ENCODE peak calls at places on chromosome 15, in six cellular contexts. One of them, this sample, is unnamed.

GRCh38 chr15:64010719-64011118 is 35.6 kb downstream of the DAPK2 start:
- DNase-seq in keratinocyte: peak; percentile 79
- DNase-seq in activated T-helper 1 cell treated with Interleukin-2 at 50 U/mL for 16 hours: peak; percentile 75
- DNase-seq in stimulated activated CD8-positive, alpha-beta memory T cell treated with anti-CD3 and anti-CD28 coated beads, Interleukin-4, amount 100 ng/mL, for 1 hour: peak; percentile 72
- DNase-seq in IMR-90: peak; percentile 62
- DNase-seq in amniotic stem cell: no peak
- DNase-seq in this sample: no peak

GRCh38 chr15:41511331-41512077 is 2.1 kb downstream of the LTK start:
- DNase-seq in stimulated activated CD8-positive, alpha-beta memory T cell treated with anti-CD3 and anti-CD28 coated beads, Interleukin-4, amount 100 ng/mL, for 1 hour: no peak
- DNase-seq in activated T-helper 1 cell treated with Interleukin-2 at 50 U/mL for 16 hours: no peak
- DNase-seq in keratinocyte: no peak
- DNase-seq in amniotic stem cell: no peak
- DNase-seq in IMR-90: no peak
- DNase-seq in this sample: no peak

GRCh38 chr15:70345251-70346019 is 247.7 kb upstream of the TLE3 start:
- DNase-seq in keratinocyte: no peak
- DNase-seq in stimulated activated CD8-positive, alpha-beta memory T cell treated with anti-CD3 and anti-CD28 coated beads, Interleukin-4, amount 100 ng/mL, for 1 hour: no peak
- DNase-seq in activated T-helper 1 cell treated with Interleukin-2 at 50 U/mL for 16 hours: no peak
- DNase-seq in IMR-90: no peak
- DNase-seq in amniotic stem cell: no peak
- DNase-seq in this sample: no peak

GRCh38 chr15:91496754-91497691 is 356.5 kb upstream of the SLCO3A1 start:
- DNase-seq in stimulated activated CD8-positive, alpha-beta memory T cell treated with anti-CD3 and anti-CD28 coated beads, Interleukin-4, amount 100 ng/mL, for 1 hour: no peak
- DNase-seq in activated T-helper 1 cell treated with Interleukin-2 at 50 U/mL for 16 hours: no peak
- DNase-seq in amniotic stem cell: no peak
- DNase-seq in keratinocyte: no peak
- DNase-seq in IMR-90: no peak
- DNase-seq in this sample: no peak

GRCh38 chr15:62469874-62470688 is 305.0 kb upstream of the C2CD4B start:
- DNase-seq in keratinocyte: no peak
- DNase-seq in IMR-90: peak; percentile 90
- DNase-seq in stimulated activated CD8-positive, alpha-beta memory T cell treated with anti-CD3 and anti-CD28 coated beads, Interleukin-4, amount 100 ng/mL, for 1 hour: no peak
- DNase-seq in activated T-helper 1 cell treated with Interleukin-2 at 50 U/mL for 16 hours: no peak
- DNase-seq in amniotic stem cell: peak; percentile 62
- DNase-seq in this sample: no peak

GRCh38 chr15:92130906-92131305 is 262.8 kb upstream of the ST8SIA2 start:
- DNase-seq in IMR-90: no peak
- DNase-seq in keratinocyte: no peak
- DNase-seq in stimulated activated CD8-positive, alpha-beta memory T cell treated with anti-CD3 and anti-CD28 coated beads, Interleukin-4, amount 100 ng/mL, for 1 hour: no peak
- DNase-seq in activated T-helper 1 cell treated with Interleukin-2 at 50 U/mL for 16 hours: no peak
- DNase-seq in amniotic stem cell: no peak
- DNase-seq in this sample: no peak

GRCh38 chr15:41894791-41895463 is 1.1 kb upstream of the SPTBN5 start:
- DNase-seq in IMR-90: peak; percentile 78
- DNase-seq in activated T-helper 1 cell treated with Interleukin-2 at 50 U/mL for 16 hours: peak; percentile 85
- DNase-seq in stimulated activated CD8-positive, alpha-beta memory T cell treated with anti-CD3 and anti-CD28 coated beads, Interleukin-4, amount 100 ng/mL, for 1 hour: peak; percentile 78
- DNase-seq in amniotic stem cell: no peak
- DNase-seq in keratinocyte: peak; percentile 57
- DNase-seq in this sample: no peak

GRCh38 chr15:84684092-84684491 is 26.1 kb upstream of the NMB start:
- DNase-seq in IMR-90: peak; percentile 53
- DNase-seq in keratinocyte: no peak
- DNase-seq in stimulated activated CD8-positive, alpha-beta memory T cell treated with anti-CD3 and anti-CD28 coated beads, Interleukin-4, amount 100 ng/mL, for 1 hour: no peak
- DNase-seq in amniotic stem cell: no peak
- DNase-seq in activated T-helper 1 cell treated with Interleukin-2 at 50 U/mL for 16 hours: no peak
- DNase-seq in this sample: no peak

GRCh38 chr15:60973637-60974415 is 255.3 kb downstream of the RORA start:
- DNase-seq in IMR-90: peak; percentile 87
- DNase-seq in amniotic stem cell: no peak
- DNase-seq in activated T-helper 1 cell treated with Interleukin-2 at 50 U/mL for 16 hours: no peak
- DNase-seq in keratinocyte: no peak
- DNase-seq in stimulated activated CD8-positive, alpha-beta memory T cell treated with anti-CD3 and anti-CD28 coated beads, Interleukin-4, amount 100 ng/mL, for 1 hour: no peak
- DNase-seq in this sample: no peak

GRCh38 chr15:75193272-75193671 is 8.4 kb upstream of the C15orf39 start:
- DNase-seq in stimulated activated CD8-positive, alpha-beta memory T cell treated with anti-CD3 and anti-CD28 coated beads, Interleukin-4, amount 100 ng/mL, for 1 hour: no peak
- DNase-seq in IMR-90: no peak
- DNase-seq in keratinocyte: no peak
- DNase-seq in activated T-helper 1 cell treated with Interleukin-2 at 50 U/mL for 16 hours: no peak
- DNase-seq in amniotic stem cell: no peak
- DNase-seq in this sample: no peak

GRCh38 chr15:87604857-87605446 is 651.6 kb downstream of the NTRK3 start:
- DNase-seq in activated T-helper 1 cell treated with Interleukin-2 at 50 U/mL for 16 hours: no peak
- DNase-seq in IMR-90: no peak
- DNase-seq in stimulated activated CD8-positive, alpha-beta memory T cell treated with anti-CD3 and anti-CD28 coated beads, Interleukin-4, amount 100 ng/mL, for 1 hour: no peak
- DNase-seq in keratinocyte: no peak
- DNase-seq in amniotic stem cell: no peak
- DNase-seq in this sample: no peak

This sample was measured in cerebellar nuclear complex.